ENCODE peak calls at places on chromosomes 3 and 15, in four cellular contexts. N is 8988T, V is NCI-H82, B is NT2/D1. C is an unnamed sample.

GRCh38 chr3:52268036-52268435 is 10.4 kb downstream of the WDR82 start:
- DNase-seq in N (no peak), V (no peak), B (no peak), C (no peak)

GRCh38 chr3:66372681-66373350 is 128.0 kb downstream of the LRIG1 start:
- DNase-seq in N (peak; percentile 73), B (peak; percentile 28), V (peak; percentile 38), C (no peak)

GRCh38 chr3:35305406-35305805 is 333.9 kb upstream of the ARPP21 start:
- DNase-seq in V (peak; percentile 34), N (no peak), B (no peak), C (no peak)

GRCh38 chr15:66943456-66944095 is 121.8 kb upstream of the SMAD3 start:
- DNase-seq in V (peak; percentile 45), N (no peak), B (no peak), C (no peak)

GRCh38 chr15:100667405-100668320 is 65.3 kb downstream of the ASB7 start:
- DNase-seq in B (no peak), N (no peak), V (peak; percentile 51), C (no peak)

GRCh38 chr15:64747578-64747977 is 27.8 kb downstream of the RBPMS2 start:
- DNase-seq in V (no peak), B (no peak), N (no peak), C (no peak)

GRCh38 chr15:56919708-56920637 is 1.5 kb downstream of the TCF12 start:
- DNase-seq in B (no peak), N (peak; percentile 21), V (peak; percentile 76), C (no peak)

GRCh38 chr15:100869151-100869999 is 10.3 kb upstream of the ALDH1A3 start:
- DNase-seq in N (peak; percentile 31), B (no peak), V (peak; percentile 38), C (no peak)

GRCh38 chr3:56205406-56205805 is 262.9 kb downstream of the ERC2 start:
- DNase-seq in V (no peak), B (no peak), N (no peak), C (no peak)

GRCh38 chr3:182886497-182886896 is 93.2 kb downstream of the ATP11B start:
- DNase-seq in N (no peak), B (no peak), V (no peak), C (no peak)

GRCh38 chr15:68620721-68621528 is 42.1 kb downstream of the CORO2B start:
- DNase-seq in V (peak; percentile 95), N (no peak), B (no peak), C (peak; percentile 81)

GRCh38 chr15:76932090-76932966 is 779 bp downstream of the RCN2 start:
- DNase-seq in V (peak; percentile 42), B (no peak), N (no peak), C (no peak)

GRCh38 chr15:92666780-92667179 is 11.2 kb upstream of the FAM174B start:
- DNase-seq in N (no peak), B (no peak), V (no peak), C (no peak)